ENCODE peak calls at places on chromosomes 2 and 18, in ten cellular contexts. J, Q, H, V, G, F, C, I, L and P are unnamed samples.

GRCh38 chr2:46716806-46717732 is 198.5 kb downstream of the MCFD2 start:
- DNase-seq in J (no peak), Q (peak), H (no peak), V (no peak), G (no peak), F (no peak), C (no peak), I (no peak), L (no peak), P (no peak)

GRCh38 chr18:48031011-48031480 is 100.6 kb upstream of the SMAD2 start:
- DNase-seq in J (peak), Q (peak), H (peak), V (peak), G (no peak), F (no peak), C (peak), I (peak), L (peak), P (peak)

GRCh38 chr2:10845640-10846039 is 33.1 kb upstream of the PDIA6 start:
- DNase-seq in J (no peak), Q (no peak), H (no peak), V (no peak), G (no peak), F (no peak), C (no peak), I (no peak), L (no peak), P (no peak)

GRCh38 chr2:212537311-212538155 is 1.1 kb downstream of the ERBB4 start:
- DNase-seq in J (peak), Q (no peak), H (no peak), V (no peak), G (no peak), F (no peak), C (peak), I (no peak), L (peak), P (peak)

GRCh38 chr18:66495844-66496243 is 108.0 kb downstream of the CDH19 start:
- DNase-seq in J (peak), Q (peak), H (peak), V (peak), G (no peak), F (no peak), C (no peak), I (peak), L (peak), P (peak)

GRCh38 chr18:32588191-32588590 is 117.5 kb upstream of the GAREM1 start:
- DNase-seq in J (no peak), Q (no peak), H (no peak), V (no peak), G (no peak), F (no peak), C (no peak), I (no peak), L (no peak), P (no peak)

GRCh38 chr2:58448065-58448507 is 207.0 kb upstream of the FANCL start:
- DNase-seq in J (peak), Q (peak), H (peak), V (no peak), G (no peak), F (no peak), C (no peak), I (peak), L (no peak), P (peak)

GRCh38 chr2:50529600-50530218 is 502.2 kb downstream of the NRXN1 start:
- DNase-seq in J (no peak), Q (peak), H (no peak), V (peak), G (no peak), F (no peak), C (no peak), I (peak), L (no peak), P (no peak)

GRCh38 chr2:149329470-149330126 is 789 bp upstream of the LYPD6 start:
- DNase-seq in J (peak), Q (peak), H (no peak), V (peak), G (no peak), F (no peak), C (no peak), I (no peak), L (peak), P (peak)

GRCh38 chr2:160321025-160321424 is 121.0 kb upstream of the ITGB6 start:
- DNase-seq in J (no peak), Q (no peak), H (no peak), V (no peak), G (no peak), F (no peak), C (no peak), I (no peak), L (no peak), P (no peak)

GRCh38 chr2:19868705-19869550 is 32.9 kb downstream of the TTC32 start:
- DNase-seq in J (peak), Q (peak), H (no peak), V (no peak), G (no peak), F (peak), C (peak), I (peak), L (no peak), P (peak)

GRCh38 chr18:44149706-44150105 is 531.0 kb upstream of the SETBP1 start:
- DNase-seq in J (no peak), Q (peak), H (no peak), V (peak), G (no peak), F (no peak), C (no peak), I (no peak), L (no peak), P (no peak)

GRCh38 chr2:230849633-230850357 is 14.9 kb upstream of the ITM2C start:
- DNase-seq in J (peak), Q (peak), H (no peak), V (no peak), G (no peak), F (peak), C (peak), I (peak), L (no peak), P (peak)

GRCh38 chr2:69547984-69548715 is 95.4 kb downstream of the AAK1 start:
- DNase-seq in J (no peak), Q (peak), H (no peak), V (no peak), G (no peak), F (no peak), C (no peak), I (no peak), L (no peak), P (no peak)

GRCh38 chr2:5330961-5331360 is 361.2 kb upstream of the SOX11 start:
- DNase-seq in J (no peak), Q (no peak), H (no peak), V (no peak), G (no peak), F (no peak), C (no peak), I (no peak), L (no peak), P (no peak)

GRCh38 chr2:180324191-180324590 is 317.1 kb upstream of the CWC22 start:
- DNase-seq in J (no peak), Q (no peak), H (no peak), V (no peak), G (no peak), F (no peak), C (no peak), I (no peak), L (no peak), P (no peak)

GRCh38 chr18:50038448-50038847 is 156.5 kb downstream of the MYO5B start:
- DNase-seq in J (no peak), Q (peak), H (no peak), V (no peak), G (no peak), F (no peak), C (no peak), I (no peak), L (no peak), P (no peak)

GRCh38 chr2:71614976-71615768 is 161.8 kb downstream of the DYSF start:
- DNase-seq in J (no peak), Q (peak), H (no peak), V (no peak), G (peak), F (no peak), C (no peak), I (no peak), L (no peak), P (no peak)

GRCh38 chr18:79903787-79904356 is 47.6 kb downstream of the SLC66A2 start:
- DNase-seq in J (no peak), Q (no peak), H (no peak), V (no peak), G (no peak), F (peak), C (peak), I (no peak), L (peak), P (no peak)

GRCh38 chr2:225052703-225053102 is 10.4 kb upstream of the DOCK10 start:
- DNase-seq in J (no peak), Q (peak), H (peak), V (no peak), G (no peak), F (peak), C (no peak), I (peak), L (no peak), P (no peak)

GRCh38 chr2:225002039-225002655 is 40.1 kb downstream of the DOCK10 start:
- DNase-seq in J (peak), Q (peak), H (peak), V (no peak), G (no peak), F (peak), C (no peak), I (peak), L (peak), P (peak)

GRCh38 chr2:189049709-189050108 is 75.5 kb downstream of the COL3A1 start:
- DNase-seq in J (no peak), Q (peak), H (no peak), V (no peak), G (no peak), F (no peak), C (no peak), I (no peak), L (no peak), P (no peak)

GRCh38 chr2:73939419-73939818 is 12.7 kb downstream of the DGUOK start:
- DNase-seq in J (no peak), Q (peak), H (no peak), V (no peak), G (peak), F (no peak), C (no peak), I (no peak), L (peak), P (no peak)

GRCh38 chr2:227816507-227817274 is 3.0 kb downstream of the CCL20 start:
- DNase-seq in J (no peak), Q (peak), H (no peak), V (no peak), G (no peak), F (no peak), C (no peak), I (no peak), L (no peak), P (no peak)

GRCh38 chr18:76378526-76379215 is 116.4 kb downstream of the ZNF516 start:
- DNase-seq in J (peak), Q (no peak), H (no peak), V (no peak), G (no peak), F (no peak), C (peak), I (no peak), L (no peak), P (no peak)

GRCh38 chr2:12762976-12763375 is 46.2 kb downstream of the TRIB2 start:
- DNase-seq in J (no peak), Q (no peak), H (no peak), V (no peak), G (no peak), F (no peak), C (no peak), I (no peak), L (no peak), P (no peak)

GRCh38 chr2:110674620-110675555 is 3.0 kb downstream of the BUB1 start:
- DNase-seq in J (no peak), Q (peak), H (no peak), V (no peak), G (no peak), F (peak), C (peak), I (peak), L (no peak), P (no peak)

GRCh38 chr2:202327887-202328286 is 48.2 kb upstream of the BMPR2 start:
- DNase-seq in J (no peak), Q (no peak), H (no peak), V (no peak), G (no peak), F (no peak), C (no peak), I (no peak), L (no peak), P (no peak)

GRCh38 chr18:79395761-79396404 is at the start of gene NFATC1:
- DNase-seq in J (peak), Q (peak), H (peak), V (no peak), G (no peak), F (peak), C (peak), I (peak), L (peak), P (peak)

GRCh38 chr2:21041943-21042707 is 1.7 kb downstream of the APOB start:
- DNase-seq in J (no peak), Q (peak), H (no peak), V (no peak), G (no peak), F (no peak), C (no peak), I (no peak), L (no peak), P (no peak)

GRCh38 chr2:8543065-8543411 is 138.8 kb upstream of the ID2 start:
- DNase-seq in J (no peak), Q (no peak), H (peak), V (no peak), G (no peak), F (no peak), C (peak), I (peak), L (no peak), P (no peak)

GRCh38 chr2:190881480-190882326 is 1.1 kb downstream of the GLS start:
- DNase-seq in J (peak), Q (peak), H (peak), V (peak), G (peak), F (peak), C (peak), I (peak), L (peak), P (peak)

GRCh38 chr2:66575625-66576371 is 140.9 kb downstream of the MEIS1 start:
- DNase-seq in J (peak), Q (peak), H (no peak), V (no peak), G (no peak), F (no peak), C (peak), I (no peak), L (no peak), P (peak)

GRCh38 chr2:96423866-96424265 is 81.3 kb downstream of the NEURL3 start:
- DNase-seq in J (no peak), Q (peak), H (no peak), V (peak), G (no peak), F (no peak), C (no peak), I (no peak), L (no peak), P (no peak)

GRCh38 chr2:21123473-21124393 is at the start of gene TDRD15:
- DNase-seq in J (no peak), Q (no peak), H (no peak), V (peak), G (no peak), F (no peak), C (peak), I (no peak), L (no peak), P (no peak)

GRCh38 chr2:187577310-187577709 is 23.1 kb upstream of the TFPI start:
- DNase-seq in J (peak), Q (peak), H (no peak), V (no peak), G (no peak), F (no peak), C (no peak), I (no peak), L (no peak), P (no peak)

GRCh38 chr2:149068996-149069888 is 30.7 kb downstream of the LYPD6B start:
- DNase-seq in J (no peak), Q (peak), H (peak), V (peak), G (peak), F (peak), C (no peak), I (no peak), L (peak), P (no peak)

GRCh38 chr18:74337155-74337911 is 21.7 kb downstream of the C18orf63 start:
- DNase-seq in J (no peak), Q (no peak), H (no peak), V (no peak), G (no peak), F (no peak), C (no peak), I (no peak), L (no peak), P (no peak)

GRCh38 chr2:13818002-13818401 is 814.5 kb upstream of the LRATD1 start:
- DNase-seq in J (no peak), Q (no peak), H (no peak), V (no peak), G (no peak), F (no peak), C (no peak), I (no peak), L (no peak), P (no peak)
- TF ChIP-seq CTCF in J (no peak), Q (no peak), H (no peak), V (no peak), G (no peak), F (no peak), C (no peak), I (no peak), L (no peak), P (no peak)

GRCh38 chr2:241673797-241674725 is 12.6 kb downstream of the DTYMK start:
- DNase-seq in J (no peak), Q (peak), H (no peak), V (no peak), G (no peak), F (no peak), C (no peak), I (no peak), L (no peak), P (no peak)
- TF ChIP-seq CTCF in J (no peak), Q (peak), H (no peak), V (no peak), G (no peak), F (no peak), C (no peak), I (no peak), L (no peak), P (no peak)

DNA sequence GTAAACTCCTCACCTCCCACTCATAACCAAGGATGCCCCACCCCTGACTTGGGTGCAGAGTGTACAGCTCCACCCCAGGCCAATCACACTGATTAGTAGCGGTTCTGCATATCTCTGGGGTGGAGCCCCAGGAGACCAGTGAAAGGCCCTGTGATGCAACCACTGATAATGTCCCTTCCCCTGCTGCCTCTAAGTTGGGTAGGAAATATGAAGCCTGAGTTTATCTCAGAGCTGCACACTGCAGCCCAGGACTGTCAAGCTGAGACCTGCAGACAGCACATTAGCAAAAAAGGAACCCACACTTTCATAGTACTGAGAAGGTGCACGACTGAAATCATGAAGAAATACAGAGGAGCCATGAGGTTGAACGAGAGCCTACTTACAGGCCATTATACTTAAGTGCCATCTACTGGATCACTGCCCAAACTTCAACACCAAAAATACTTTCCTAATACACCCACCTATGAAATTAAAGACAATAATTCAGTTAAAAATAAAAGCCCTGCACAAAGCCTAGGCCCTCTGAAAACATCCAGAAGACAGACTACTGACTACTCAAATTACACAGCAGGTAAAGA is 455.4 kb upstream of the LRRTM4 start:
- DNase-seq in J (no peak), Q (no peak), H (no peak), V (no peak), G (no peak), F (no peak), C (no peak), I (no peak), L (no peak), P (no peak)
- TF ChIP-seq CTCF in J (no peak), Q (no peak), H (no peak), V (no peak), G (no peak), F (no peak), C (no peak), I (no peak), L (no peak), P (no peak)

GRCh38 chr2:75289771-75290170 is 90.5 kb upstream of the TACR1 start:
- DNase-seq in J (no peak), Q (no peak), H (no peak), V (no peak), G (no peak), F (no peak), C (no peak), I (no peak), L (no peak), P (no peak)

GRCh38 chr2:75288760-75289159 is 89.4 kb upstream of the TACR1 start:
- DNase-seq in J (no peak), Q (no peak), H (no peak), V (no peak), G (no peak), F (no peak), C (no peak), I (no peak), L (no peak), P (no peak)

GRCh38 chr2:75287624-75288313 is 88.4 kb upstream of the TACR1 start:
- DNase-seq in J (no peak), Q (no peak), H (no peak), V (no peak), G (no peak), F (no peak), C (no peak), I (no peak), L (no peak), P (no peak)

GRCh38 chr2:75292826-75293225 is 93.5 kb upstream of the TACR1 start:
- DNase-seq in J (no peak), Q (peak), H (no peak), V (peak), G (no peak), F (no peak), C (no peak), I (no peak), L (no peak), P (no peak)

GRCh38 chr2:75290600-75291140 is 91.3 kb upstream of the TACR1 start:
- DNase-seq in J (no peak), Q (peak), H (no peak), V (no peak), G (no peak), F (no peak), C (no peak), I (no peak), L (no peak), P (peak)
- TF ChIP-seq CTCF in J (no peak), Q (peak), H (no peak), V (peak), G (no peak), F (no peak), C (no peak), I (no peak), L (no peak), P (peak)

GRCh38 chr2:222862068-222862914 is 1.5 kb downstream of the ACSL3 start:
- DNase-seq in J (no peak), Q (peak), H (no peak), V (peak), G (no peak), F (no peak), C (no peak), I (peak), L (peak), P (no peak)
- TF ChIP-seq CTCF in J (no peak), Q (peak), H (peak), V (no peak), G (no peak), F (no peak), C (no peak), I (no peak), L (no peak), P (no peak)

DNA sequence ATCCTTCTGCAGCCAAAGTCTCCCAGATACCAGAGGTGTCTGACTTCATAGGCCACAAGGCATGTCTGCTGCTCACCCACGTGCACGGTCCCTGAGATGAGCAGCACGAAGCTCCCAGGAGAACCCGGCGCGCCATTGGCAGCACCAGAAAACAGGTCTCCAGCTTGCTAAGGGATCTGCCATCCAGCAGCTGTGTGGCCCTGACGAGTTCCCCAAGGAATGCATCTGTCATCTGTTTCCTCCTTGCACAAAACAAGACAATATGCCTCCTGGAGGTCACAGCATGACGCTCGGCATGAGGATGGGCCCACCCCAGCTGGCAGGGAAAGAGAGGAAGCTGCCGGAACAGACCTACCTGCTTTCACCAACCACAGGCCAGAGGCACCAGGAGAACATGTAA is 29.2 kb downstream of the HS6ST1 start:
- DNase-seq in J (peak), Q (no peak), H (no peak), V (no peak), G (no peak), F (no peak), C (peak), I (no peak), L (no peak), P (no peak)
- TF ChIP-seq CTCF in J (no peak), Q (no peak), H (no peak), V (no peak), G (no peak), F (no peak), C (no peak), I (no peak), L (no peak), P (no peak)

GRCh38 chr2:43076676-43077075 is 149.7 kb downstream of the ZFP36L2 start:
- DNase-seq in J (no peak), Q (no peak), H (no peak), V (no peak), G (no peak), F (no peak), C (no peak), I (no peak), L (no peak), P (no peak)

GRCh38 chr2:43074052-43074451 is 152.4 kb downstream of the ZFP36L2 start:
- DNase-seq in J (no peak), Q (no peak), H (no peak), V (no peak), G (no peak), F (no peak), C (peak), I (no peak), L (no peak), P (no peak)

GRCh38 chr2:43074592-43075053 is 151.8 kb downstream of the ZFP36L2 start:
- DNase-seq in J (no peak), Q (no peak), H (no peak), V (no peak), G (no peak), F (no peak), C (peak), I (no peak), L (no peak), P (no peak)

GRCh38 chr2:43075906-43076585 is 150.4 kb downstream of the ZFP36L2 start:
- DNase-seq in J (no peak), Q (peak), H (no peak), V (peak), G (no peak), F (no peak), C (peak), I (no peak), L (no peak), P (no peak)

GRCh38 chr2:43075054-43075593 is 151.3 kb downstream of the ZFP36L2 start:
- DNase-seq in J (no peak), Q (peak), H (no peak), V (peak), G (peak), F (no peak), C (peak), I (no peak), L (peak), P (no peak)
- TF ChIP-seq CTCF in J (no peak), Q (peak), H (no peak), V (no peak), G (no peak), F (no peak), C (no peak), I (no peak), L (no peak), P (no peak)